ENCODE peak calls at places on chromosomes 11 and 22, in five cellular contexts. J is A549, E is HepG2, Q is K562, S is IMR-90. O is an unnamed sample.

GRCh38 chr11:37967635-37968034 is 1369.6 kb upstream of the RAG2 start:
- DNase-seq in Q (no peak), J (no peak), S (no peak), E (no peak), O (no peak)

GRCh38 chr11:6638437-6638836 is 17.2 kb downstream of the DCHS1 start:
- DNase-seq in S (no peak), J (no peak), E (no peak), Q (no peak), O (no peak)

GRCh38 chr22:19430890-19431541 is 517 bp downstream of the HIRA start:
- DNase-seq in S (peak), Q (no peak), E (peak), J (peak), O (peak)

GRCh38 chr22:41117127-41117965 is 25.0 kb downstream of the EP300 start:
- DNase-seq in J (no peak), S (no peak), Q (no peak), E (no peak), O (no peak)

GRCh38 chr11:113553235-113553634 is 78.0 kb upstream of the DRD2 start:
- DNase-seq in S (peak), E (no peak), J (no peak), Q (no peak), O (no peak)

GRCh38 chr11:35083181-35084061 is 55.5 kb upstream of the CD44 start:
- DNase-seq in E (no peak), S (peak), Q (no peak), J (peak), O (no peak)

GRCh38 chr22:32744560-32744959 is 56.9 kb upstream of the TIMP3 start:
- DNase-seq in S (no peak), J (no peak), E (no peak), Q (no peak), O (no peak)

GRCh38 chr11:96464695-96465307 is 75.0 kb downstream of the JRKL start:
- DNase-seq in Q (peak), E (peak), S (peak), J (peak), O (no peak)

GRCh38 chr11:104594228-104594958 is 303.9 kb downstream of the CASP12 start:
- DNase-seq in S (peak), E (no peak), Q (no peak), J (no peak), O (no peak)

GRCh38 chr11:13140873-13141655 is 131.9 kb downstream of the RASSF10 start:
- DNase-seq in E (peak), J (no peak), Q (no peak), S (peak), O (no peak)
- TF ChIP-seq USF2 in E (no peak), J (no peak), Q (no peak), S (no peak), O (no peak)

DNA sequence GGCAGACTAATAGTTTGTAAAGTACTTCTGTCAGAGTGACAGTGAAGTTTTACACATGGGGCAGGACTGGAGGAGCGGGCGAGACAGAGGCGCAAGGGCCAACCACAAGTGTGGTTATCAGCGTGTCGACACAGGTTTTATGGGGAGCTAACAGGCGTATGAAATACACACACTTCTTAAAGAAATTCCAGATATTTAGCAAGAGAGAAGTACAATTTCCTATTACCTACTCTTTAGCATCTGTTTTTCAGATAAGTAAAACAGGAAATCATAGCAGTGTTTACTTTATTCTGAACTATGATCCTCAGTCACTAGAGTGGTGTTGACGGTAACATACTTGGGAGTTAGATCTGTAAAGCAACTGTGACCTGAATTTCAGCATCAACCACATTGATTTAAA is 22.5 kb downstream of the VSIG10L2 start:
- DNase-seq in S (no peak), J (no peak), Q (no peak), E (peak), O (no peak)
- TF ChIP-seq MAFK in S (no peak), J (no peak), Q (no peak), E (no peak), O (no peak)

GRCh38 chr11:116412118-116412889 is 360.5 kb downstream of the BUD13 start:
- DNase-seq in S (no peak), J (no peak), E (peak), Q (no peak), O (no peak)

GRCh38 chr11:116414357-116414756 is 358.4 kb downstream of the BUD13 start:
- DNase-seq in E (no peak), Q (no peak), S (no peak), J (no peak), O (no peak)

GRCh38 chr11:116413861-116414260 is 358.9 kb downstream of the BUD13 start:
- DNase-seq in E (peak), Q (no peak), J (no peak), S (no peak), O (no peak)

GRCh38 chr11:116416852-116417251 is 355.9 kb downstream of the BUD13 start:
- DNase-seq in J (no peak), S (no peak), Q (no peak), E (no peak), O (no peak)

GRCh38 chr11:116415095-116415494 is 357.7 kb downstream of the BUD13 start:
- DNase-seq in J (no peak), Q (no peak), E (no peak), S (no peak), O (no peak)
- TF ChIP-seq USF2 in J (no peak), Q (no peak), E (no peak), S (no peak), O (no peak)

DNA sequence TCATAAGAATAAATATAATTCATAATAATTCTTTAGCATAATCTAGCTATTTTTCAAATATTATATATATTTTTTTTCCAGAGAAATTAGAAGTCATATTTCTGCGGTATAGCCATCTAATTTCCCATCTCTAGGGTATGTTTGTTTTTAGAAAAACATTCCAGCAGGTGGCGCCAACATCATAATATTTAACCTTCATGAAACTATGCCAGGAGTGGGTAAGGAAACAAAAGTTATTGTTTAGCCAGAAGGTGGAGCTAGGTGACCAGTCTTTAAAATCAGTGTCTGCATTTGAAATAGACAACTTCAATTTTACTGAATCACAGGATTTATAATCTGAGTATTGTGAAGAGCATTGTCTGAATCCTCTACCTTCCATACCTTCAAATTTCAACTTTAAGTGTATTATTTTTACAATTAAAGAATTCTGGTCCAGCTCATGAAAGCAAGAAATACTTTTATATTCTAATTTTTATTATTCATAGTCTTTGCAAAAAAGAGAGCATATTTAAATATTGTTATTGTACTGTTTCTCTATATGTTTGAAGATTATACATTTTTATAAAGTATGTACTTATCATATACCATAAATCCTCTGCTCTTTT is 15.7 kb upstream of the CCDC179 start:
- DNase-seq in E (peak), J (peak), S (peak), Q (peak), O (no peak)
- TF ChIP-seq MAFK in E (no peak), J (no peak), S (no peak), Q (no peak), O (no peak)